ENCODE peak calls at places on chromosome 14, in four cellular contexts. One of them, this sample, is unnamed.

GRCh38 chr14:64704743-64705405 is 650 bp downstream of the PLEKHG3 start:
- DNase-seq in ovary: peak
- DNase-seq in AG10803: peak
- DNase-seq in fibroblast of lung: peak
- DNase-seq in this sample: no peak

GRCh38 chr14:102071283-102071998 is 15.4 kb downstream of the HSP90AA1 start:
- DNase-seq in AG10803: peak
- DNase-seq in ovary: no peak
- DNase-seq in fibroblast of lung: peak
- DNase-seq in this sample: no peak

GRCh38 chr14:27686137-27686536 is 1080.5 kb upstream of the FOXG1 start:
- DNase-seq in ovary: no peak
- DNase-seq in AG10803: no peak
- DNase-seq in fibroblast of lung: no peak
- DNase-seq in this sample: no peak

GRCh38 chr14:99850705-99851104 is 57.5 kb downstream of the EML1 start:
- DNase-seq in AG10803: no peak
- DNase-seq in fibroblast of lung: no peak
- DNase-seq in ovary: no peak
- DNase-seq in this sample: no peak

GRCh38 chr14:51652168-51653095 is 722 bp downstream of the FRMD6 start:
- DNase-seq in fibroblast of lung: peak
- DNase-seq in ovary: peak
- DNase-seq in AG10803: no peak
- DNase-seq in this sample: no peak

GRCh38 chr14:34722723-34723545 is 8.5 kb upstream of the CFL2 start:
- DNase-seq in AG10803: peak
- DNase-seq in ovary: peak
- DNase-seq in fibroblast of lung: peak
- DNase-seq in this sample: no peak

GRCh38 chr14:103806805-103807204 is 40.6 kb downstream of the PPP1R13B start:
- DNase-seq in fibroblast of lung: no peak
- DNase-seq in ovary: no peak
- DNase-seq in AG10803: no peak
- DNase-seq in this sample: no peak

GRCh38 chr14:77053046-77053841 is 24.7 kb upstream of the IRF2BPL start:
- DNase-seq in fibroblast of lung: peak
- DNase-seq in ovary: peak
- DNase-seq in AG10803: peak
- DNase-seq in this sample: no peak

GRCh38 chr14:96255501-96256366 is at the start of gene BDKRB1:
- DNase-seq in ovary: no peak
- DNase-seq in fibroblast of lung: peak
- DNase-seq in AG10803: peak
- DNase-seq in this sample: peak

GRCh38 chr14:90820958-90821357 is 4.7 kb upstream of the TTC7B start:
- DNase-seq in AG10803: peak
- DNase-seq in ovary: no peak
- DNase-seq in fibroblast of lung: peak
- DNase-seq in this sample: no peak

GRCh38 chr14:61891251-61891650 is 129.0 kb downstream of the SNAPC1 start:
- DNase-seq in fibroblast of lung: peak
- DNase-seq in AG10803: peak
- DNase-seq in ovary: no peak
- DNase-seq in this sample: no peak

GRCh38 chr14:20400965-20401593 is 12.2 kb downstream of the TEP1 start:
- DNase-seq in AG10803: no peak
- DNase-seq in fibroblast of lung: peak
- DNase-seq in ovary: no peak
- DNase-seq in this sample: no peak

GRCh38 chr14:91246051-91246852 is 1.7 kb upstream of the GPR68 start:
- DNase-seq in fibroblast of lung: no peak
- DNase-seq in AG10803: no peak
- DNase-seq in ovary: no peak
- DNase-seq in this sample: no peak

GRCh38 chr14:94907626-94908261 is 137.8 kb upstream of the GSC start:
- DNase-seq in ovary: peak
- DNase-seq in AG10803: no peak
- DNase-seq in fibroblast of lung: no peak
- DNase-seq in this sample: no peak
- H3K4me3 ChIP-seq in ovary: peak
- H3K4me3 ChIP-seq in AG10803: no peak
- H3K4me3 ChIP-seq in fibroblast of lung: no peak
- H3K4me3 ChIP-seq in this sample: no peak

DNA sequence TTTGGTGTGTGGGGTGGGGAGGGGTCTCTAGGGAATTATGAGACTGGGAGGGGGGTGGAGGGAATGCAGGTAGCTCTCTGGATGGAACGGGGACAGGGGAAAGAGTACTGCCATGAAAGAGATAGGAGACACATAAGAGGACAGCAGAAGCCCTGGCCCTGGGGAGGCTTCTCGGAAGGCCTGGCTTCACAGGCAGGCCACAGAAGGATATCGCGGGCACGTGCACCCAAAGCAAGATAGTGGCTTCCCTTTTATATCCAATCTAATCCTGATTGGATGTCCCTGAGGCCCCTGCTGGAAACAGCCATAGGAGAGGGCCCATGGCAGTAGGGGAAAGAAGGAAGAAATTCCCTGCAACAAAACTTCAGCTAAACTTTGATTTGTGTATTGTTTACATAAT is 113.5 kb downstream of the GCH1 start:
- DNase-seq in AG10803: no peak
- DNase-seq in ovary: no peak
- DNase-seq in fibroblast of lung: no peak
- DNase-seq in this sample: no peak
- TF ChIP-seq CTCF in AG10803: no peak
- TF ChIP-seq CTCF in ovary: no peak
- TF ChIP-seq CTCF in fibroblast of lung: no peak
- TF ChIP-seq CTCF in this sample: no peak

DNA sequence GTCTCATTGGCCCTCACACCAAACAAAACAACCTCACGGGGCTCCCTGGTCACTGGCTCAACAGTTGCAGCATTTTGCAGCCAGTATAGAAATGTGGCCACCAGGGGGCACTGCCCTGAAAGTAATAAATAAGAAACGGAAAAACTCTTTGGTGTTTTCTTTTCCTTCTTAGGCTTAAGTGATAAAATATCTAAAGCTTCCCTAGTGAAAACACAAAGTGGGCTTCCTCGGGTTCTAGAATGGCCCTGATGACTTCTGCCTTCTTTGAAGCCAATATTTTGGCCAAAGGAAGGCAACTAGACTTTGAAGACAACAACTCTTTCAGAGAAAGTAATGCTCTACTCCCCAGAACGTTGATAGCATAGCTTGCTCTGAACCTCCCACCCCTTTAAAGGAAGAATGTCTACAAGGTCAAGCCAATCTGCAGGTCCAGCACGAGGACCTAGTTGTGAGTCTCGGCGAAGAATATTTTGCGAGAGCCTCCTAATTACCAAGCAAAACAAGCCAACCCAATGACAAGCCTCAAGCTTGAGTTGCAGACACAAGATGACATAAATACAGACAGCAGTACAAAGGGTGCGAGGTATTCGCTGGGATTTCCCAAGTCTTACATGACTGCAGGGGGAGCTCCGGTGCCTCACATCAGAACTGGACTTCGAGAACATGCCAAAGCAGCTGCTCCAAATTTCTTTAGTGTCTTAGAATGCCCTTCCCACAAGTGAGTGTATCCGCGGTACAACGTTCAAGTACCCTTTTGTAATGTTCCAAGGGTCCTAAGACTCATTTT is 2.6 kb downstream of the ITPK1 start:
- DNase-seq in AG10803: peak
- DNase-seq in ovary: peak
- DNase-seq in fibroblast of lung: peak
- DNase-seq in this sample: peak
- H3K4me3 ChIP-seq in AG10803: peak
- H3K4me3 ChIP-seq in ovary: peak
- H3K4me3 ChIP-seq in fibroblast of lung: no peak
- H3K4me3 ChIP-seq in this sample: no peak

DNA sequence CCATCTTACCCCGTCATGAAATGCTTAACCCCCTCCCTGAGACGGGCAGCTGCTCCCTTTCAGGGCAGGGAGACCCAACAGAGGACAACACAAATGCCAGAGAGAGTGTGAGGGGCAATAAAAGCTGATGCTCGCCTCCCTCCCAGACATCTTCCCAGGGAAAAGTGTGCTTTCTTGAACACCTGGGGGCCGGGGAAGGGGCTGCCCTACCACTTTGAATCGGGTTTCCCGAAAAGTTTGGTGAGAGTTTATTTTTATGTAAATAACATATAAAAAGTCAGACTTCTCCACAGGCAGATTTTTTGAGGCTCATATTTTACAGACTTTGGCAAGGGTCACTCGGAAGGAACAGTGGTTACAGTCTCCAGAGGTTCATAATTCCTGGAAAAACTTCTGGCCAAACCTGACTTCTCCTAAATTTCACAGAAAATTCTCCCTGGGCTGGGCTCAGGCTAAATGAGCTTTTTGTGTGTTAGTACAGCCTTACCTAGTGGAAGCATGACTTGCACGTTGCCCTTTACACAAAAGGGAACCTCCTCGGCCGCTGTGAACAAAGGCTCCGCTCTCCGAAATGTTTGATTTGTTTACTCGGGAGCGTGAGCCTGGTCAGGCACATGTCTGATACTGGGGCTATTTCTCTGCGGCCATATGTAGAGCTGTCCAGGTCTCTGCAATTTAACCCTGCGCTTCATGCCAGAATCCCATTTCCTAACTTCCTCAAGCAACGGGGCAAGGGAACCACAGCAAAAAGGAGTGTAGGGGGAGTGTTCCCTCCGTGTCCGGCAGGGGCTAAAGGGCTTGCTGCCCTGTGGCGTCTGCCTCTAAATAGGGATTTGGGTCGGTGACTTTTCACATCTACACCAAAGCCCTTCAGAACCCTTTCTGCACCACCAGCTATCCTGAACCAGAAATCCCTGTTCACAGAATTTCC is 3.4 kb downstream of the RTL1 start:
- DNase-seq in ovary: peak
- DNase-seq in AG10803: no peak
- DNase-seq in fibroblast of lung: no peak
- DNase-seq in this sample: no peak
- TF ChIP-seq CTCF in ovary: no peak
- TF ChIP-seq CTCF in AG10803: no peak
- TF ChIP-seq CTCF in fibroblast of lung: no peak
- TF ChIP-seq CTCF in this sample: no peak

DNA sequence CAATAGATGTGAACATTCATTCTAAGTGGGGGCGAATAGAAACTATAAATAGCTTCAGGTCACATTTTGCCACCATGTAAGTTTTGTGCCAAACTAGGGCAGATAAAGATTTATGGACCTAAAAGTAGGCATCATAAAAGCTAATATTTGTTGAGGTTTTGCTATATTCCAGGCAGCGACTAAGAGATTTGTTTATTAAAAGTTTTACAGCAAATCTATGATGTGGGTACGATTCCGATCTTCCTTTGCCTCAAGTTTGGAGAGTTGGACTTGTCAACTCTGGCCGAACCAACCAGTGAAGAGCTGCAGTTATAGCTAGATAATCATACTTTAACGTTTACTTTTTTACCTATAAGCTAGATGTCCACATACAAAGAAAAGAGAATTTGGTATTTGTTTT is 1.6 kb downstream of the MAPK1IP1L start:
- DNase-seq in fibroblast of lung: no peak
- DNase-seq in AG10803: no peak
- DNase-seq in ovary: no peak
- DNase-seq in this sample: no peak
- H3K4me3 ChIP-seq in fibroblast of lung: peak
- H3K4me3 ChIP-seq in AG10803: peak
- H3K4me3 ChIP-seq in ovary: no peak
- H3K4me3 ChIP-seq in this sample: peak

GRCh38 chr14:74147571-74147970 is 62.8 kb downstream of the LIN52 start:
- DNase-seq in ovary: no peak
- DNase-seq in AG10803: no peak
- DNase-seq in fibroblast of lung: no peak
- DNase-seq in this sample: no peak
- TF ChIP-seq CTCF in ovary: no peak
- TF ChIP-seq CTCF in AG10803: no peak
- TF ChIP-seq CTCF in fibroblast of lung: no peak
- TF ChIP-seq CTCF in this sample: no peak

GRCh38 chr14:75612157-75612556 is 33.7 kb downstream of the FLVCR2 start:
- DNase-seq in fibroblast of lung: no peak
- DNase-seq in ovary: no peak
- DNase-seq in AG10803: no peak
- DNase-seq in this sample: no peak
- H3K4me3 ChIP-seq in fibroblast of lung: no peak
- H3K4me3 ChIP-seq in ovary: no peak
- H3K4me3 ChIP-seq in AG10803: no peak
- H3K4me3 ChIP-seq in this sample: no peak

DNA sequence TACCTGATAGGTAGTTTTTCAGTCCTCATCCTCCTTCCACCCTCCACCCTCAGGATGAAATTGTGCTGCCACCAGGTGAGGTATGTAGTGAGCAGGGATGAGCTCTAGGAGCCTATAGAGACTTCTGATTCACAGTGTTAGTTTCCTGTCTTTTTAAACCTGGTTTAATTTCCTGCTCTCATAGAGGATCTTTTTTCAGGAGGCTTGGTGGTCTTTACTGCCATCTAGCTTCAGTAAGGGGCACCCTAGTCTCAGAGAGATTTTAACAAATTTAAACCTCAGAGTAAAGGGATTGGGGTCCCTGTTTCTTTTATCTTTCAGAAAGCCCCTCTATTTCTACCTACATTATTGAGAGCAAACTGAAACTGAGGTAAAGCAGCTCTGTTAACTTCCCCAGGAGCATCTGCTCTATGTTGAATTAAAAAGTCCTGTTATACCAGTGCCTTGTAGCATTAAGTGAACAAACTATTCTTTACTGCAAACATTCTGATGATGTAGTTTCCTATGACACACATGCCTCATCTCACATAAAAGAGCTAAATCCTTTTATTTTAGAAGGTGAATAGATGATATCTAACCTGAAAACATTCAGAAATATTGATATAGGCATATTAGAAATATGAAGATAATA is 172.2 kb upstream of the DDHD1 start:
- DNase-seq in AG10803: no peak
- DNase-seq in fibroblast of lung: no peak
- DNase-seq in ovary: no peak
- DNase-seq in this sample: no peak
- TF ChIP-seq CTCF in AG10803: no peak
- TF ChIP-seq CTCF in fibroblast of lung: peak
- TF ChIP-seq CTCF in ovary: peak
- TF ChIP-seq CTCF in this sample: peak

GRCh38 chr14:106821119-106821518 is 1294.7 kb downstream of the TMEM121 start:
- DNase-seq in fibroblast of lung: no peak
- DNase-seq in ovary: no peak
- DNase-seq in AG10803: no peak
- DNase-seq in this sample: no peak

GRCh38 chr14:106820119-106820518 is 1293.7 kb downstream of the TMEM121 start:
- DNase-seq in ovary: no peak
- DNase-seq in fibroblast of lung: no peak
- DNase-seq in AG10803: no peak
- DNase-seq in this sample: no peak

GRCh38 chr14:106822905-106823304 is 1296.5 kb downstream of the TMEM121 start:
- DNase-seq in fibroblast of lung: no peak
- DNase-seq in AG10803: no peak
- DNase-seq in ovary: no peak
- DNase-seq in this sample: no peak

GRCh38 chr14:106826833-106827369 is 1300.5 kb downstream of the TMEM121 start:
- DNase-seq in fibroblast of lung: no peak
- DNase-seq in ovary: no peak
- DNase-seq in AG10803: no peak
- DNase-seq in this sample: no peak

GRCh38 chr14:106823552-106823951 is 1297.2 kb downstream of the TMEM121 start:
- DNase-seq in fibroblast of lung: no peak
- DNase-seq in ovary: no peak
- DNase-seq in AG10803: no peak
- DNase-seq in this sample: no peak
- H3K4me3 ChIP-seq in fibroblast of lung: no peak
- H3K4me3 ChIP-seq in ovary: no peak
- H3K4me3 ChIP-seq in AG10803: no peak
- H3K4me3 ChIP-seq in this sample: no peak

This sample was measured in BJ.